ENCODE peak calls at places on chromosomes 5 and 9, in six cellular contexts. G is epithelial cell of esophagus; H is tibial nerve; N is SIG-M5; J is stimulated activated naive CD4-positive, alpha-beta T cell; D is NCI-H2029. E is an unnamed sample.

GRCh38 chr9:132546148-132547051 is 36.0 kb upstream of the BARHL1 start:
- DNase-seq in G (no peak), H (no peak), N (no peak), J (no peak), D (peak; percentile 50), E (no peak)

GRCh38 chr5:72096602-72097205 is 10.6 kb upstream of the MAP1B start:
- DNase-seq in G (peak; percentile 20), H (no peak), N (no peak), J (no peak), D (no peak), E (no peak)

GRCh38 chr5:64147849-64148441 is 17.7 kb upstream of the RNF180 start:
- DNase-seq in G (peak; percentile 61), H (peak; percentile 64), N (no peak), J (no peak), D (no peak), E (no peak)

GRCh38 chr9:4138180-4138579 is 161.7 kb downstream of the GLIS3 start:
- DNase-seq in G (no peak), H (no peak), N (no peak), J (no peak), D (no peak), E (no peak)

GRCh38 chr5:72284674-72285424 is 35.2 kb downstream of the MRPS27 start:
- DNase-seq in G (no peak), H (no peak), N (no peak), J (no peak), D (no peak), E (no peak)

GRCh38 chr5:150159741-150160179 is 4.1 kb upstream of the PDGFRB start:
- DNase-seq in G (no peak), H (no peak), N (no peak), J (no peak), D (no peak), E (no peak)

GRCh38 chr9:37336150-37336549 is 86.3 kb upstream of the GRHPR start:
- DNase-seq in G (no peak), H (no peak), N (no peak), J (no peak), D (no peak), E (no peak)

GRCh38 chr5:95934207-95934804 is 27.3 kb downstream of the ELL2 start:
- DNase-seq in G (no peak), H (no peak), N (no peak), J (no peak), D (no peak), E (no peak)

GRCh38 chr5:132662925-132663770 is 5.2 kb downstream of the IL13 start:
- DNase-seq in G (no peak), H (no peak), N (no peak), J (no peak), D (no peak), E (no peak)

GRCh38 chr5:168712280-168712924 is 133.2 kb upstream of the PANK3 start:
- DNase-seq in G (peak; percentile 97), H (peak; percentile 20), N (no peak), J (no peak), D (no peak), E (no peak)

GRCh38 chr9:82410891-82411290 is 422.3 kb downstream of the SPATA31D1 start:
- DNase-seq in G (peak; percentile 52), H (no peak), N (no peak), J (no peak), D (no peak), E (no peak)

GRCh38 chr5:134133213-134133994 is 18.9 kb downstream of the TCF7 start:
- DNase-seq in G (no peak), H (no peak), N (no peak), J (no peak), D (no peak), E (no peak)

GRCh38 chr9:93810028-93810971 is 144.9 kb downstream of the BARX1 start:
- DNase-seq in G (no peak), H (no peak), N (no peak), J (no peak), D (no peak), E (no peak)

GRCh38 chr5:84130006-84130580 is 254.6 kb downstream of the EDIL3 start:
- DNase-seq in G (no peak), H (no peak), N (no peak), J (no peak), D (no peak), E (no peak)

GRCh38 chr9:95584176-95584575 is 67.4 kb upstream of the PTCH1 start:
- DNase-seq in G (no peak), H (peak; percentile 11), N (no peak), J (no peak), D (no peak), E (no peak)

GRCh38 chr9:696332-697090 is 145.0 kb upstream of the DMRT1 start:
- DNase-seq in G (peak; percentile 66), H (no peak), N (no peak), J (no peak), D (no peak), E (no peak)

GRCh38 chr9:68827833-68828744 is 123.0 kb downstream of the PIP5K1B start:
- DNase-seq in G (no peak), H (no peak), N (no peak), J (no peak), D (no peak), E (no peak)

GRCh38 chr9:132207839-132208615 is 46.2 kb downstream of the NTNG2 start:
- DNase-seq in G (no peak), H (no peak), N (no peak), J (no peak), D (no peak), E (no peak)

GRCh38 chr5:4036861-4037260 is 441.2 kb downstream of the IRX1 start:
- DNase-seq in G (no peak), H (no peak), N (no peak), J (no peak), D (no peak), E (no peak)

GRCh38 chr9:93673271-93673843 is 97.0 kb downstream of the PHF2 start:
- DNase-seq in G (no peak), H (no peak), N (no peak), J (no peak), D (peak; percentile 60), E (no peak)

GRCh38 chr9:129163753-129164152 is 14.3 kb downstream of the IER5L start:
- DNase-seq in G (no peak), H (no peak), N (no peak), J (no peak), D (no peak), E (no peak)

GRCh38 chr9:112091805-112092204 is 83.3 kb downstream of the SUSD1 start:
- DNase-seq in G (peak; percentile 36), H (no peak), N (no peak), J (no peak), D (peak; percentile 33), E (no peak)

GRCh38 chr9:4741365-4742031 is 496 bp upstream of the AK3 start:
- DNase-seq in G (peak; percentile 41), H (no peak), N (no peak), J (peak; percentile 27), D (no peak), E (peak; percentile 41)

E was measured in Caki2.